ENCODE peak calls at places on chromosomes 16 and 17, in eight cellular contexts. G is NCI-H146; Z is NCI-H345; D is CD4-positive, alpha-beta memory T cell; S is renal cortical epithelial cell; C is GM19239; X is kidney glomerular epithelial cell; K is mucosa of descending colon. P is an unnamed sample.

GRCh38 chr17:16215965-16216316 is 607 bp upstream of the NCOR1 start:
- DNase-seq in G (peak), Z (peak), D (peak), S (peak), C (no peak), X (peak), K (no peak), P (peak)

GRCh38 chr16:7025616-7026190 is 306.9 kb upstream of the RBFOX1 start:
- DNase-seq in G (peak), Z (peak), D (no peak), S (peak), C (no peak), X (peak), K (peak), P (peak)

GRCh38 chr17:65219124-65219523 is 82.0 kb downstream of the RGS9 start:
- DNase-seq in G (no peak), Z (no peak), D (no peak), S (no peak), C (no peak), X (no peak), K (no peak), P (no peak)

GRCh38 chr16:31427441-31428276 is 501 bp downstream of the COX6A2 start:
- DNase-seq in G (peak), Z (no peak), D (peak), S (no peak), C (peak), X (peak), K (peak), P (no peak)

GRCh38 chr16:19294156-19294649 is 8.7 kb downstream of the CLEC19A start:
- DNase-seq in G (no peak), Z (no peak), D (no peak), S (no peak), C (peak), X (no peak), K (no peak), P (no peak)

GRCh38 chr16:68644715-68645493 is at the start of gene CDH3:
- DNase-seq in G (peak), Z (peak), D (peak), S (no peak), C (no peak), X (no peak), K (peak), P (peak)

GRCh38 chr16:84552135-84552534 is 47.7 kb upstream of the MEAK7 start:
- DNase-seq in G (no peak), Z (no peak), D (no peak), S (no peak), C (no peak), X (no peak), K (peak), P (peak)

GRCh38 chr17:7883781-7884386 is 4.7 kb upstream of the CHD3 start:
- DNase-seq in G (peak), Z (no peak), D (peak), S (peak), C (no peak), X (peak), K (no peak), P (peak)

GRCh38 chr16:81445926-81446317 is 1.3 kb downstream of the CMIP start:
- DNase-seq in G (no peak), Z (no peak), D (no peak), S (no peak), C (no peak), X (no peak), K (peak), P (no peak)

GRCh38 chr17:61517843-61518606 is 65.8 kb downstream of the TBX4 start:
- DNase-seq in G (no peak), Z (no peak), D (no peak), S (no peak), C (no peak), X (no peak), K (no peak), P (no peak)

GRCh38 chr17:58083491-58084316 is 485 bp downstream of the DYNLL2 start:
- DNase-seq in G (peak), Z (peak), D (peak), S (no peak), C (peak), X (no peak), K (peak), P (peak)

GRCh38 chr17:59565959-59566324 is 532 bp downstream of the DHX40 start:
- DNase-seq in G (peak), Z (peak), D (peak), S (peak), C (peak), X (peak), K (peak), P (peak)

GRCh38 chr17:77794846-77795245 is 163.7 kb upstream of the TNRC6C start:
- DNase-seq in G (no peak), Z (no peak), D (no peak), S (no peak), C (no peak), X (no peak), K (no peak), P (no peak)

GRCh38 chr16:9854665-9855064 is 327.6 kb downstream of the GRIN2A start:
- DNase-seq in G (no peak), Z (no peak), D (no peak), S (no peak), C (no peak), X (no peak), K (no peak), P (peak)

GRCh38 chr17:40412880-40413279 is 4.8 kb downstream of the TOP2A start:
- DNase-seq in G (no peak), Z (no peak), D (no peak), S (no peak), C (no peak), X (no peak), K (no peak), P (no peak)

GRCh38 chr17:64131606-64132270 is 1.8 kb upstream of the ERN1 start:
- DNase-seq in G (no peak), Z (no peak), D (no peak), S (no peak), C (no peak), X (no peak), K (no peak), P (no peak)

GRCh38 chr17:2594657-2595085 is 1.2 kb downstream of the PAFAH1B1 start:
- DNase-seq in G (no peak), Z (no peak), D (peak), S (no peak), C (no peak), X (peak), K (no peak), P (no peak)

GRCh38 chr17:34398990-34399389 is 36.0 kb upstream of the CCL1 start:
- DNase-seq in G (no peak), Z (no peak), D (no peak), S (no peak), C (no peak), X (no peak), K (no peak), P (no peak)

GRCh38 chr17:78278139-78278741 is 46.8 kb downstream of the TMEM235 start:
- DNase-seq in G (peak), Z (no peak), D (no peak), S (no peak), C (no peak), X (no peak), K (no peak), P (no peak)

GRCh38 chr16:67709050-67709449 is 10.1 kb downstream of the GFOD2 start:
- DNase-seq in G (no peak), Z (no peak), D (no peak), S (no peak), C (no peak), X (no peak), K (no peak), P (no peak)

GRCh38 chr16:86202267-86202666 is 303.3 kb downstream of the IRF8 start:
- DNase-seq in G (no peak), Z (no peak), D (no peak), S (no peak), C (no peak), X (no peak), K (no peak), P (no peak)

GRCh38 chr17:10803350-10803749 is 549 bp downstream of the TMEM238L start:
- DNase-seq in G (no peak), Z (no peak), D (no peak), S (no peak), C (no peak), X (no peak), K (peak), P (no peak)

GRCh38 chr16:20799599-20799998 is 6.7 kb downstream of the ERI2 start:
- DNase-seq in G (peak), Z (no peak), D (peak), S (peak), C (no peak), X (peak), K (no peak), P (peak)

GRCh38 chr16:63922563-63922962 is 1199.3 kb downstream of the CDH11 start:
- DNase-seq in G (no peak), Z (no peak), D (no peak), S (no peak), C (no peak), X (no peak), K (no peak), P (no peak)

GRCh38 chr16:22395960-22396359 is 21.5 kb upstream of the CDR2 start:
- DNase-seq in G (no peak), Z (no peak), D (no peak), S (no peak), C (no peak), X (no peak), K (no peak), P (no peak)

GRCh38 chr16:50876263-50876662 is 134.4 kb downstream of the CYLD start:
- DNase-seq in G (no peak), Z (no peak), D (no peak), S (no peak), C (no peak), X (no peak), K (no peak), P (no peak)

GRCh38 chr16:5639531-5639930 is 541.9 kb upstream of the EEF2KMT start:
- DNase-seq in G (no peak), Z (no peak), D (no peak), S (no peak), C (no peak), X (no peak), K (no peak), P (no peak)

GRCh38 chr17:29114141-29114540 is 66.1 kb downstream of the MYO18A start:
- DNase-seq in G (no peak), Z (no peak), D (no peak), S (no peak), C (no peak), X (no peak), K (no peak), P (no peak)